ENCODE peak calls at places on chromosome 3, in six cellular contexts. Z is ovary, O is AG04450, A is psoas muscle, D is neuronal stem cell, M is brain microvascular endothelial cell. W is an unnamed sample.

GRCh38 chr3:28173831-28174230 is 67.6 kb upstream of the CMC1 start:
- DNase-seq in O (no peak), D (no peak), A (no peak), M (no peak), Z (no peak), W (no peak)

GRCh38 chr3:38653685-38654537 is 4.4 kb upstream of the SCN5A start:
- DNase-seq in M (no peak), A (no peak), O (no peak), D (no peak), Z (no peak), W (no peak)

GRCh38 chr3:75781079-75781745 is 4.1 kb downstream of the ZNF717 start:
- DNase-seq in D (no peak), M (no peak), A (no peak), O (no peak), Z (no peak), W (no peak)

GRCh38 chr3:123327956-123328850 is 120.7 kb downstream of the ADCY5 start:
- DNase-seq in M (no peak), Z (no peak), D (no peak), A (no peak), O (no peak), W (no peak)

GRCh38 chr3:137035631-137036030 is 77.8 kb downstream of the IL20RB start:
- DNase-seq in A (no peak), D (no peak), Z (no peak), M (peak; percentile 22), O (no peak), W (no peak)

GRCh38 chr3:76352069-76352847 is 566.9 kb upstream of the ZNF717 start:
- DNase-seq in A (no peak), M (no peak), D (no peak), Z (no peak), O (no peak), W (no peak)

GRCh38 chr3:185822221-185822956 is 2.5 kb downstream of the IGF2BP2 start:
- DNase-seq in O (no peak), D (no peak), Z (no peak), A (no peak), M (no peak), W (no peak)

GRCh38 chr3:136659253-136659652 is 92.9 kb downstream of the STAG1 start:
- DNase-seq in Z (no peak), O (peak; percentile 50), M (peak; percentile 70), A (no peak), D (peak; percentile 26), W (no peak)

GRCh38 chr3:108125550-108126071 is 34.8 kb upstream of the CD47 start:
- DNase-seq in D (no peak), Z (no peak), O (no peak), M (no peak), A (no peak), W (no peak)

GRCh38 chr3:43525941-43526607 is 95.7 kb downstream of the ANO10 start:
- DNase-seq in D (no peak), Z (no peak), O (no peak), A (no peak), M (no peak), W (no peak)

GRCh38 chr3:127784283-127784682 is 38.0 kb downstream of the MGLL start:
- DNase-seq in M (no peak), O (no peak), D (no peak), Z (no peak), A (no peak), W (peak; percentile 31)

GRCh38 chr3:72341943-72342342 is 506.3 kb downstream of the SHQ1 start:
- DNase-seq in Z (peak; percentile 32), A (no peak), D (no peak), O (no peak), M (no peak), W (no peak)

GRCh38 chr3:127213381-127213918 is 20.5 kb downstream of the PRR23E start:
- DNase-seq in M (no peak), O (no peak), D (no peak), Z (no peak), A (no peak), W (no peak)

GRCh38 chr3:49476563-49476962 is 6.5 kb downstream of the DAG1 start:
- DNase-seq in D (no peak), A (no peak), O (no peak), Z (no peak), M (no peak), W (no peak)

GRCh38 chr3:49493901-49494300 is 23.8 kb downstream of the DAG1 start:
- DNase-seq in Z (no peak), O (no peak), D (no peak), M (no peak), A (no peak), W (no peak)

GRCh38 chr3:170531557-170532335 is 54.1 kb downstream of the SLC7A14 start:
- DNase-seq in A (peak; percentile 19), O (no peak), Z (no peak), M (no peak), D (no peak), W (no peak)

GRCh38 chr3:81743096-81744025 is 18.1 kb downstream of the GBE1 start:
- DNase-seq in O (peak; percentile 91), Z (no peak), D (no peak), M (peak; percentile 95), A (no peak), W (no peak)

GRCh38 chr3:119350114-119350513 is 55.9 kb downstream of the ARHGAP31 start:
- DNase-seq in M (no peak), O (no peak), A (no peak), D (peak; percentile 44), Z (no peak), W (no peak)

GRCh38 chr3:49120096-49120437 is 556 bp downstream of the USP19 start:
- DNase-seq in Z (no peak), M (no peak), D (no peak), A (no peak), O (no peak), W (no peak)

GRCh38 chr3:171323934-171324535 is 136.2 kb downstream of the TNIK start:
- DNase-seq in D (no peak), Z (no peak), O (no peak), M (peak; percentile 24), A (no peak), W (no peak)

GRCh38 chr3:4821975-4822374 is 157.3 kb upstream of the BHLHE40 start:
- DNase-seq in Z (no peak), A (no peak), O (no peak), D (no peak), M (no peak), W (no peak)

GRCh38 chr3:64329037-64329436 is 103.8 kb upstream of the PRICKLE2 start:
- DNase-seq in M (no peak), A (no peak), Z (no peak), D (no peak), O (no peak), W (no peak)

GRCh38 chr3:14519406-14519805 is 20.7 kb downstream of the GRIP2 start:
- DNase-seq in Z (peak; percentile 8), A (no peak), M (no peak), O (no peak), D (no peak), W (no peak)

GRCh38 chr3:39005295-39005694 is 46.4 kb downstream of the SCN11A start:
- DNase-seq in Z (no peak), M (no peak), D (no peak), O (no peak), A (no peak), W (no peak)

GRCh38 chr3:12188681-12189287 is 30.1 kb upstream of the TIMP4 start:
- DNase-seq in D (no peak), M (no peak), Z (no peak), A (no peak), O (no peak), W (no peak)

DNA sequence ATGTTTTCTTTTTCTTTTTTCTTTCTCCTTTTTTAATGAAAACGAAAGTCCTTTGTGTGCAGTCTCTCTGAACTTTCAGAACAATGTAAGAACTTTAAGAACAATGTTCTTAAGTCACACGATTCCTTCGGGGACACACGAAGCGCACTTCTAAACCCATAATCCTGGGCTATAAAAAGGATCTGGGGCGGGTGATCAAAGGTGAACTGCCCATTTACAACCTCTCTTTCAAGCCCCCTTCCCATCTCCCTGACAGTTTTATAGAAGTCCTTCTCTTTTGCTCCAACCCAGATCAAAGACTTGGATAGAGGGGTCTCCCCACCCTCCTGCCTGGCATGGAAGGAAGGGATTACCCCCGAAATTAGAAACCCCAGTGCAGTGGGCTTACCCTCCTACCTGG is 126.8 kb downstream of the BDH1 start:
- DNase-seq in O (no peak), Z (no peak), D (no peak), A (no peak), M (no peak), W (no peak)
- H3K27ac ChIP-seq in O (no peak overlapping the region), Z (no peak overlapping the region), D (no peak overlapping the region), A (no peak overlapping the region), M (no peak overlapping the region), W (no peak overlapping the region)

GRCh38 chr3:40829876-40830275 is 305.1 kb downstream of the ZNF621 start:
- DNase-seq in D (no peak), A (no peak), Z (no peak), M (no peak), O (no peak), W (no peak)

GRCh38 chr3:40827942-40828688 is 303.4 kb downstream of the ZNF621 start:
- DNase-seq in Z (no peak), D (no peak), A (peak; percentile 59), M (peak; percentile 57), O (no peak), W (no peak)

DNA sequence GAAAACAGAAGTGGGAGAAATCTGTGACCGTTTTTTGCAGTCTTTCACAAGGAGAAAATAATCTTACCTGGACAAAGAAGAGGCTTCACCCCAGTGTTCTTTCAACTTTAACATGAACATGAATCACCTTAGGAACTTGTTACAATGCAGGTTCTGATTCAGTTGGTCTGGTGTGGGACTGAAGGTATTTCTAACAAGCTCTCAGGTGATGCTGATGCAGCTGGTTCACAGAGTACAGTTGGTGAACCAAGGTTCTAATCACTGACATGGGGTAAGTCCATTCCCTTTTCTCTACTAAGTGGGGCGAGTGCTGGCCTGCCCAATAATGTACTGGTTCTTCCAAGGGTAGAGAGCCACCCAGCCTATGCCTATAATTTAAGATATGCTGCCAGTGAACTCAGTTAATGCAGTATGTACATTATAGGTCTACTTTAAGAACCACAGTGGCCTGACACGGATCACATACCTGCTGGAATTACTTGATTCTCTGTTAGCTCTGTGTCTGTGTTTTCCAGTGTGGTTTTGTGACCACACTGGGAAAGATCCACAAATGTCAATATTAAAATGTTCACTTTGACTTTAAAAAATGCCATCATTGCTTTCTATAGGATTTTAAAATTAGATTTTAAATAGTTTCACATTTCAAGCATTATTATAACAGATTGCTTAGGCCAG is 304.1 kb downstream of the ZNF621 start:
- DNase-seq in A (no peak), M (no peak), D (no peak), O (no peak), Z (no peak), W (no peak)
- H3K27ac ChIP-seq in A (no peak overlapping the region), M (no peak overlapping the region), D (no peak overlapping the region), O (no peak overlapping the region), Z (no peak overlapping the region), W (no peak overlapping the region)

DNA sequence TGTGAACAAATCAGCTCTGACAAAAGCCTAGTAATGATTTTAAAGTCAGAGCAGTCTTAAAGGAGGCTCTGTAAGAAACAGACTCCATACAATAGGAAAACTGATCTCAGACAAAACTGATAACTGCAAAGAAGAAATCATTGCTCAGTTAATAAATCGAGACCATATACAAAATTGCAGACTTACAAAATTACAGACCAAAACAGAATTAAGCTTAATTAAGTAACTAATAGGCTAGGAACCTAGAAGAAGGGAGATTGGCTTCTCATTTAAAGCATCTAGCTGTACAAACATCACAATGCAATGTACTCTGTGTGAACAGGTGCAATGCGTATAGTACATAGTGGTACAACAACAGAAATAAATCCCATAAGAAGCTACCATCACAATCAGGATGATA is 46.3 kb downstream of the ZBTB20 start:
- DNase-seq in A (no peak), M (no peak), Z (no peak), O (no peak), D (no peak), W (no peak)
- H3K27ac ChIP-seq in A (peak overlapping the region; percentile 83), M (no peak overlapping the region), Z (no peak overlapping the region), O (no peak overlapping the region), D (no peak overlapping the region), W (no peak overlapping the region)

GRCh38 chr3:141051641-141052569 is 758 bp downstream of the SPSB4 start:
- DNase-seq in M (no peak), D (peak; percentile 72), O (no peak), A (peak; percentile 49), Z (no peak), W (no peak)
- H3K27ac ChIP-seq in M (no peak overlapping the region), D (peak overlapping the region; percentile 79), O (no peak overlapping the region), A (peak overlapping the region; percentile 54), Z (no peak overlapping the region), W (no peak overlapping the region)